ENCODE peak calls at places on chromosomes 7 and 10, in ten cellular contexts. One of them, this sample, is unnamed.

GRCh38 chr10:22990443-22990842 is 62.6 kb downstream of the ARMC3 start:
- DNase-seq in skeletal muscle cell: no peak
- DNase-seq in NT2/D1: no peak
- DNase-seq in bronchial epithelial cell: no peak
- DNase-seq in H1: no peak
- DNase-seq in mesenchymal stem cell: no peak
- DNase-seq in Jurkat, Clone E6-1: no peak
- DNase-seq in HFF-Myc: no peak
- DNase-seq in GM12865: no peak
- DNase-seq in stomach: no peak
- DNase-seq in this sample: no peak

GRCh38 chr10:5523796-5524574 is 776 bp upstream of the CALML3 start:
- DNase-seq in skeletal muscle cell: no peak
- DNase-seq in NT2/D1: no peak
- DNase-seq in bronchial epithelial cell: no peak
- DNase-seq in H1: no peak
- DNase-seq in mesenchymal stem cell: no peak
- DNase-seq in Jurkat, Clone E6-1: no peak
- DNase-seq in HFF-Myc: no peak
- DNase-seq in GM12865: no peak
- DNase-seq in stomach: peak; percentile 11
- DNase-seq in this sample: no peak

GRCh38 chr7:122455108-122455507 is 150.6 kb upstream of the FEZF1 start:
- DNase-seq in skeletal muscle cell: no peak
- DNase-seq in NT2/D1: no peak
- DNase-seq in bronchial epithelial cell: no peak
- DNase-seq in H1: no peak
- DNase-seq in mesenchymal stem cell: no peak
- DNase-seq in Jurkat, Clone E6-1: no peak
- DNase-seq in HFF-Myc: no peak
- DNase-seq in GM12865: no peak
- DNase-seq in stomach: no peak
- DNase-seq in this sample: no peak

GRCh38 chr10:77290528-77291155 is 347.0 kb downstream of the KCNMA1 start:
- DNase-seq in skeletal muscle cell: peak; percentile 90
- DNase-seq in NT2/D1: no peak
- DNase-seq in bronchial epithelial cell: peak; percentile 93
- DNase-seq in H1: no peak
- DNase-seq in mesenchymal stem cell: peak; percentile 94
- DNase-seq in Jurkat, Clone E6-1: no peak
- DNase-seq in HFF-Myc: no peak
- DNase-seq in GM12865: peak; percentile 5
- DNase-seq in stomach: no peak
- DNase-seq in this sample: no peak

GRCh38 chr10:28928484-28928883 is 251.2 kb downstream of the BAMBI start:
- DNase-seq in skeletal muscle cell: no peak
- DNase-seq in NT2/D1: no peak
- DNase-seq in bronchial epithelial cell: peak; percentile 63
- DNase-seq in H1: no peak
- DNase-seq in mesenchymal stem cell: no peak
- DNase-seq in Jurkat, Clone E6-1: no peak
- DNase-seq in HFF-Myc: no peak
- DNase-seq in GM12865: no peak
- DNase-seq in stomach: no peak
- DNase-seq in this sample: no peak

GRCh38 chr7:151436446-151437162 is 3.3 kb downstream of the CRYGN start:
- DNase-seq in skeletal muscle cell: no peak
- DNase-seq in NT2/D1: no peak
- DNase-seq in bronchial epithelial cell: no peak
- DNase-seq in H1: no peak
- DNase-seq in mesenchymal stem cell: no peak
- DNase-seq in Jurkat, Clone E6-1: no peak
- DNase-seq in HFF-Myc: no peak
- DNase-seq in GM12865: no peak
- DNase-seq in stomach: no peak
- DNase-seq in this sample: peak; percentile 89

GRCh38 chr10:102384053-102384452 is 11.5 kb upstream of the NFKB2 start:
- DNase-seq in skeletal muscle cell: no peak
- DNase-seq in NT2/D1: no peak
- DNase-seq in bronchial epithelial cell: no peak
- DNase-seq in H1: peak; percentile 63
- DNase-seq in mesenchymal stem cell: peak; percentile 21
- DNase-seq in Jurkat, Clone E6-1: no peak
- DNase-seq in HFF-Myc: no peak
- DNase-seq in GM12865: no peak
- DNase-seq in stomach: no peak
- DNase-seq in this sample: no peak

GRCh38 chr10:17349009-17349349 is 105.4 kb downstream of the ST8SIA6 start:
- DNase-seq in skeletal muscle cell: no peak
- DNase-seq in NT2/D1: no peak
- DNase-seq in bronchial epithelial cell: no peak
- DNase-seq in H1: no peak
- DNase-seq in mesenchymal stem cell: no peak
- DNase-seq in Jurkat, Clone E6-1: no peak
- DNase-seq in HFF-Myc: no peak
- DNase-seq in GM12865: no peak
- DNase-seq in stomach: no peak
- DNase-seq in this sample: no peak

GRCh38 chr10:11322698-11323097 is 288.8 kb downstream of the USP6NL start:
- DNase-seq in skeletal muscle cell: no peak
- DNase-seq in NT2/D1: no peak
- DNase-seq in bronchial epithelial cell: no peak
- DNase-seq in H1: peak; percentile 22
- DNase-seq in mesenchymal stem cell: no peak
- DNase-seq in Jurkat, Clone E6-1: no peak
- DNase-seq in HFF-Myc: no peak
- DNase-seq in GM12865: peak; percentile 67
- DNase-seq in stomach: no peak
- DNase-seq in this sample: no peak

GRCh38 chr7:77684030-77684429 is 12.2 kb upstream of the RSBN1L start:
- DNase-seq in skeletal muscle cell: peak; percentile 87
- DNase-seq in NT2/D1: peak; percentile 91
- DNase-seq in bronchial epithelial cell: peak; percentile 94
- DNase-seq in H1: peak; percentile 35
- DNase-seq in mesenchymal stem cell: peak; percentile 80
- DNase-seq in Jurkat, Clone E6-1: no peak
- DNase-seq in HFF-Myc: no peak
- DNase-seq in GM12865: no peak
- DNase-seq in stomach: no peak
- DNase-seq in this sample: peak; percentile 62

GRCh38 chr7:15508258-15508657 is 53.6 kb downstream of the AGMO start:
- DNase-seq in skeletal muscle cell: no peak
- DNase-seq in NT2/D1: no peak
- DNase-seq in bronchial epithelial cell: no peak
- DNase-seq in H1: no peak
- DNase-seq in mesenchymal stem cell: peak; percentile 10
- DNase-seq in Jurkat, Clone E6-1: no peak
- DNase-seq in HFF-Myc: no peak
- DNase-seq in GM12865: no peak
- DNase-seq in stomach: no peak
- DNase-seq in this sample: no peak

GRCh38 chr10:75967491-75967890 is 536.1 kb downstream of the LRMDA start:
- DNase-seq in skeletal muscle cell: no peak
- DNase-seq in NT2/D1: no peak
- DNase-seq in bronchial epithelial cell: no peak
- DNase-seq in H1: peak; percentile 55
- DNase-seq in mesenchymal stem cell: no peak
- DNase-seq in Jurkat, Clone E6-1: no peak
- DNase-seq in HFF-Myc: no peak
- DNase-seq in GM12865: no peak
- DNase-seq in stomach: no peak
- DNase-seq in this sample: no peak

GRCh38 chr7:68576366-68576765 is 1021.9 kb upstream of the AUTS2 start:
- DNase-seq in skeletal muscle cell: no peak
- DNase-seq in NT2/D1: no peak
- DNase-seq in bronchial epithelial cell: no peak
- DNase-seq in H1: no peak
- DNase-seq in mesenchymal stem cell: no peak
- DNase-seq in Jurkat, Clone E6-1: no peak
- DNase-seq in HFF-Myc: no peak
- DNase-seq in GM12865: no peak
- DNase-seq in stomach: no peak
- DNase-seq in this sample: no peak

GRCh38 chr10:73163096-73163495 is 4.7 kb downstream of the ECD start:
- DNase-seq in skeletal muscle cell: no peak
- DNase-seq in NT2/D1: no peak
- DNase-seq in bronchial epithelial cell: no peak
- DNase-seq in H1: no peak
- DNase-seq in mesenchymal stem cell: no peak
- DNase-seq in Jurkat, Clone E6-1: no peak
- DNase-seq in HFF-Myc: no peak
- DNase-seq in GM12865: no peak
- DNase-seq in stomach: no peak
- DNase-seq in this sample: no peak

GRCh38 chr10:121459765-121460453 is 138.3 kb downstream of the FGFR2 start:
- DNase-seq in skeletal muscle cell: no peak
- DNase-seq in NT2/D1: peak; percentile 33
- DNase-seq in bronchial epithelial cell: peak; percentile 5
- DNase-seq in H1: no peak
- DNase-seq in mesenchymal stem cell: no peak
- DNase-seq in Jurkat, Clone E6-1: no peak
- DNase-seq in HFF-Myc: no peak
- DNase-seq in GM12865: no peak
- DNase-seq in stomach: no peak
- DNase-seq in this sample: no peak

GRCh38 chr10:119090026-119090808 is 9.6 kb upstream of the EIF3A start:
- DNase-seq in skeletal muscle cell: no peak
- DNase-seq in NT2/D1: no peak
- DNase-seq in bronchial epithelial cell: no peak
- DNase-seq in H1: no peak
- DNase-seq in mesenchymal stem cell: no peak
- DNase-seq in Jurkat, Clone E6-1: peak; percentile 59
- DNase-seq in HFF-Myc: no peak
- DNase-seq in GM12865: peak; percentile 84
- DNase-seq in stomach: peak; percentile 24
- DNase-seq in this sample: no peak

GRCh38 chr7:64463636-64464375 is 99.1 kb downstream of the ZNF680 start:
- DNase-seq in skeletal muscle cell: no peak
- DNase-seq in NT2/D1: peak; percentile 57
- DNase-seq in bronchial epithelial cell: peak; percentile 5
- DNase-seq in H1: no peak
- DNase-seq in mesenchymal stem cell: no peak
- DNase-seq in Jurkat, Clone E6-1: no peak
- DNase-seq in HFF-Myc: no peak
- DNase-seq in GM12865: peak; percentile 1
- DNase-seq in stomach: no peak
- DNase-seq in this sample: peak; percentile 79

GRCh38 chr10:100715101-100715444 is 30.3 kb upstream of the PAX2 start:
- DNase-seq in skeletal muscle cell: no peak
- DNase-seq in NT2/D1: no peak
- DNase-seq in bronchial epithelial cell: no peak
- DNase-seq in H1: no peak
- DNase-seq in mesenchymal stem cell: no peak
- DNase-seq in Jurkat, Clone E6-1: no peak
- DNase-seq in HFF-Myc: no peak
- DNase-seq in GM12865: no peak
- DNase-seq in stomach: no peak
- DNase-seq in this sample: no peak
- H3K4me3 ChIP-seq in skeletal muscle cell: no peak overlapping the region
- H3K4me3 ChIP-seq in NT2/D1: peak overlapping the region; percentile 40
- H3K4me3 ChIP-seq in bronchial epithelial cell: no peak overlapping the region
- H3K4me3 ChIP-seq in H1: peak overlapping the region; percentile 51
- H3K4me3 ChIP-seq in mesenchymal stem cell: no peak overlapping the region
- H3K4me3 ChIP-seq in Jurkat, Clone E6-1: no peak overlapping the region
- H3K4me3 ChIP-seq in HFF-Myc: no peak overlapping the region
- H3K4me3 ChIP-seq in GM12865: no peak overlapping the region
- H3K4me3 ChIP-seq in stomach: peak overlapping the region; percentile 36
- H3K4me3 ChIP-seq in this sample: no peak overlapping the region

GRCh38 chr7:521221-522070 is 1.8 kb upstream of the PDGFA start:
- DNase-seq in skeletal muscle cell: no peak
- DNase-seq in NT2/D1: no peak
- DNase-seq in bronchial epithelial cell: no peak
- DNase-seq in H1: peak; percentile 70
- DNase-seq in mesenchymal stem cell: peak; percentile 81
- DNase-seq in Jurkat, Clone E6-1: no peak
- DNase-seq in HFF-Myc: no peak
- DNase-seq in GM12865: peak; percentile 61
- DNase-seq in stomach: peak; percentile 79
- DNase-seq in this sample: peak; percentile 92
- H3K4me3 ChIP-seq in skeletal muscle cell: peak overlapping the region; percentile 32
- H3K4me3 ChIP-seq in NT2/D1: peak overlapping the region; percentile 67
- H3K4me3 ChIP-seq in bronchial epithelial cell: peak overlapping the region; percentile 32
- H3K4me3 ChIP-seq in H1: peak overlapping the region; percentile 52
- H3K4me3 ChIP-seq in mesenchymal stem cell: peak overlapping the region; percentile 62
- H3K4me3 ChIP-seq in Jurkat, Clone E6-1: no peak overlapping the region
- H3K4me3 ChIP-seq in HFF-Myc: no peak overlapping the region
- H3K4me3 ChIP-seq in GM12865: peak overlapping the region; percentile 18
- H3K4me3 ChIP-seq in stomach: peak overlapping the region; percentile 51
- H3K4me3 ChIP-seq in this sample: peak overlapping the region; percentile 60

GRCh38 chr7:159143780-159144755 is 599 bp downstream of the VIPR2 start:
- DNase-seq in skeletal muscle cell: no peak
- DNase-seq in NT2/D1: no peak
- DNase-seq in bronchial epithelial cell: no peak
- DNase-seq in H1: peak; percentile 74
- DNase-seq in mesenchymal stem cell: no peak
- DNase-seq in Jurkat, Clone E6-1: no peak
- DNase-seq in HFF-Myc: no peak
- DNase-seq in GM12865: no peak
- DNase-seq in stomach: no peak
- DNase-seq in this sample: peak; percentile 80
- H3K4me3 ChIP-seq in skeletal muscle cell: peak overlapping the region; percentile 3
- H3K4me3 ChIP-seq in NT2/D1: peak overlapping the region; percentile 53
- H3K4me3 ChIP-seq in bronchial epithelial cell: no peak overlapping the region
- H3K4me3 ChIP-seq in H1: peak overlapping the region; percentile 74
- H3K4me3 ChIP-seq in mesenchymal stem cell: peak overlapping the region; percentile 49
- H3K4me3 ChIP-seq in Jurkat, Clone E6-1: peak overlapping the region; percentile 58
- H3K4me3 ChIP-seq in HFF-Myc: no peak overlapping the region
- H3K4me3 ChIP-seq in GM12865: no peak overlapping the region
- H3K4me3 ChIP-seq in stomach: peak overlapping the region; percentile 67
- H3K4me3 ChIP-seq in this sample: peak overlapping the region; percentile 79

GRCh38 chr10:123993534-123994416 is 99.6 kb downstream of the CHST15 start:
- DNase-seq in skeletal muscle cell: no peak
- DNase-seq in NT2/D1: no peak
- DNase-seq in bronchial epithelial cell: no peak
- DNase-seq in H1: no peak
- DNase-seq in mesenchymal stem cell: no peak
- DNase-seq in Jurkat, Clone E6-1: no peak
- DNase-seq in HFF-Myc: no peak
- DNase-seq in GM12865: no peak
- DNase-seq in stomach: no peak
- DNase-seq in this sample: no peak

GRCh38 chr10:123995461-123996131 is 97.8 kb downstream of the CHST15 start:
- DNase-seq in skeletal muscle cell: peak; percentile 50
- DNase-seq in NT2/D1: peak; percentile 39
- DNase-seq in bronchial epithelial cell: peak; percentile 71
- DNase-seq in H1: peak; percentile 75
- DNase-seq in mesenchymal stem cell: peak; percentile 90
- DNase-seq in Jurkat, Clone E6-1: no peak
- DNase-seq in HFF-Myc: no peak
- DNase-seq in GM12865: peak; percentile 70
- DNase-seq in stomach: peak; percentile 46
- DNase-seq in this sample: peak; percentile 71

GRCh38 chr10:123996302-123996701 is 97.1 kb downstream of the CHST15 start:
- DNase-seq in skeletal muscle cell: no peak
- DNase-seq in NT2/D1: no peak
- DNase-seq in bronchial epithelial cell: no peak
- DNase-seq in H1: no peak
- DNase-seq in mesenchymal stem cell: no peak
- DNase-seq in Jurkat, Clone E6-1: no peak
- DNase-seq in HFF-Myc: no peak
- DNase-seq in GM12865: no peak
- DNase-seq in stomach: no peak
- DNase-seq in this sample: no peak

GRCh38 chr10:123994417-123995081 is 98.8 kb downstream of the CHST15 start:
- DNase-seq in skeletal muscle cell: no peak
- DNase-seq in NT2/D1: peak; percentile 60
- DNase-seq in bronchial epithelial cell: peak; percentile 83
- DNase-seq in H1: peak; percentile 100
- DNase-seq in mesenchymal stem cell: peak; percentile 85
- DNase-seq in Jurkat, Clone E6-1: peak; percentile 38
- DNase-seq in HFF-Myc: peak; percentile 41
- DNase-seq in GM12865: peak; percentile 67
- DNase-seq in stomach: peak; percentile 89
- DNase-seq in this sample: peak; percentile 95

GRCh38 chr10:123995082-123995460 is 98.3 kb downstream of the CHST15 start:
- DNase-seq in skeletal muscle cell: no peak
- DNase-seq in NT2/D1: no peak
- DNase-seq in bronchial epithelial cell: no peak
- DNase-seq in H1: peak; percentile 65
- DNase-seq in mesenchymal stem cell: no peak
- DNase-seq in Jurkat, Clone E6-1: no peak
- DNase-seq in HFF-Myc: no peak
- DNase-seq in GM12865: no peak
- DNase-seq in stomach: no peak
- DNase-seq in this sample: no peak
- H3K4me3 ChIP-seq in skeletal muscle cell: peak overlapping the region; percentile 19
- H3K4me3 ChIP-seq in NT2/D1: peak overlapping the region; percentile 51
- H3K4me3 ChIP-seq in bronchial epithelial cell: peak overlapping the region; percentile 21
- H3K4me3 ChIP-seq in H1: peak overlapping the region; percentile 8
- H3K4me3 ChIP-seq in mesenchymal stem cell: peak overlapping the region; percentile 55
- H3K4me3 ChIP-seq in Jurkat, Clone E6-1: no peak overlapping the region
- H3K4me3 ChIP-seq in HFF-Myc: peak overlapping the region; percentile 15
- H3K4me3 ChIP-seq in GM12865: no peak overlapping the region
- H3K4me3 ChIP-seq in stomach: peak overlapping the region; percentile 24
- H3K4me3 ChIP-seq in this sample: peak overlapping the region; percentile 2

This sample was measured in right cardiac atrium.